ENCODE peak calls at places on chromosome 9, in four cellular contexts. One of them, this sample, is unnamed.

GRCh38 chr9:76996700-76997099 is 22.8 kb upstream of the FOXB2 start:
- DNase-seq in activated CD8-positive, alpha-beta memory T cell treated with anti-CD3 and anti-CD28 coated beads for 24 hours: no peak
- DNase-seq in GM23338: peak; percentile 81
- DNase-seq in CD14-positive monocyte: no peak
- DNase-seq in this sample: no peak

GRCh38 chr9:126376903-126377342 is 50.3 kb downstream of the MVB12B start:
- DNase-seq in activated CD8-positive, alpha-beta memory T cell treated with anti-CD3 and anti-CD28 coated beads for 24 hours: no peak
- DNase-seq in GM23338: peak; percentile 36
- DNase-seq in CD14-positive monocyte: no peak
- DNase-seq in this sample: no peak

GRCh38 chr9:2621678-2622360 is at the start of gene VLDLR:
- DNase-seq in activated CD8-positive, alpha-beta memory T cell treated with anti-CD3 and anti-CD28 coated beads for 24 hours: peak; percentile 77
- DNase-seq in GM23338: peak; percentile 72
- DNase-seq in CD14-positive monocyte: no peak
- DNase-seq in this sample: peak; percentile 84

GRCh38 chr9:32991895-32992595 is 9.4 kb downstream of the APTX start:
- DNase-seq in activated CD8-positive, alpha-beta memory T cell treated with anti-CD3 and anti-CD28 coated beads for 24 hours: no peak
- DNase-seq in GM23338: no peak
- DNase-seq in CD14-positive monocyte: no peak
- DNase-seq in this sample: no peak

GRCh38 chr9:110260911-110261310 is 4.6 kb upstream of the TXN start:
- DNase-seq in activated CD8-positive, alpha-beta memory T cell treated with anti-CD3 and anti-CD28 coated beads for 24 hours: no peak
- DNase-seq in GM23338: no peak
- DNase-seq in CD14-positive monocyte: no peak
- DNase-seq in this sample: no peak

GRCh38 chr9:114258218-114258617 is 64.7 kb upstream of the ORM1 start:
- DNase-seq in activated CD8-positive, alpha-beta memory T cell treated with anti-CD3 and anti-CD28 coated beads for 24 hours: no peak
- DNase-seq in GM23338: no peak
- DNase-seq in CD14-positive monocyte: no peak
- DNase-seq in this sample: no peak

GRCh38 chr9:89177021-89177400 is 1.6 kb downstream of the SHC3 start:
- DNase-seq in activated CD8-positive, alpha-beta memory T cell treated with anti-CD3 and anti-CD28 coated beads for 24 hours: no peak
- DNase-seq in GM23338: peak; percentile 39
- DNase-seq in CD14-positive monocyte: no peak
- DNase-seq in this sample: no peak

GRCh38 chr9:133919253-133920115 is 72.6 kb downstream of the VAV2 start:
- DNase-seq in activated CD8-positive, alpha-beta memory T cell treated with anti-CD3 and anti-CD28 coated beads for 24 hours: no peak
- DNase-seq in GM23338: no peak
- DNase-seq in CD14-positive monocyte: no peak
- DNase-seq in this sample: no peak

GRCh38 chr9:113940077-113940476 is 64.0 kb downstream of the ZNF618 start:
- DNase-seq in activated CD8-positive, alpha-beta memory T cell treated with anti-CD3 and anti-CD28 coated beads for 24 hours: no peak
- DNase-seq in GM23338: no peak
- DNase-seq in CD14-positive monocyte: no peak
- DNase-seq in this sample: no peak

GRCh38 chr9:4038182-4038723 is 261.6 kb downstream of the GLIS3 start:
- DNase-seq in activated CD8-positive, alpha-beta memory T cell treated with anti-CD3 and anti-CD28 coated beads for 24 hours: no peak
- DNase-seq in GM23338: no peak
- DNase-seq in CD14-positive monocyte: no peak
- DNase-seq in this sample: no peak

GRCh38 chr9:133862585-133863041 is 124.5 kb upstream of the SARDH start:
- DNase-seq in activated CD8-positive, alpha-beta memory T cell treated with anti-CD3 and anti-CD28 coated beads for 24 hours: no peak
- DNase-seq in GM23338: no peak
- DNase-seq in CD14-positive monocyte: peak; percentile 89
- DNase-seq in this sample: peak; percentile 51

GRCh38 chr9:77848428-77848827 is 183.2 kb downstream of the GNAQ start:
- DNase-seq in activated CD8-positive, alpha-beta memory T cell treated with anti-CD3 and anti-CD28 coated beads for 24 hours: no peak
- DNase-seq in GM23338: no peak
- DNase-seq in CD14-positive monocyte: no peak
- DNase-seq in this sample: no peak

GRCh38 chr9:27437652-27438373 is 86.3 kb upstream of the IFNK start:
- DNase-seq in activated CD8-positive, alpha-beta memory T cell treated with anti-CD3 and anti-CD28 coated beads for 24 hours: no peak
- DNase-seq in GM23338: no peak
- DNase-seq in CD14-positive monocyte: no peak
- DNase-seq in this sample: no peak

GRCh38 chr9:101400120-101400519 is 1.5 kb downstream of the ZNF189 start:
- DNase-seq in activated CD8-positive, alpha-beta memory T cell treated with anti-CD3 and anti-CD28 coated beads for 24 hours: no peak
- DNase-seq in GM23338: no peak
- DNase-seq in CD14-positive monocyte: no peak
- DNase-seq in this sample: no peak

GRCh38 chr9:100352201-100352726 is 478 bp downstream of the TEX10 start:
- DNase-seq in activated CD8-positive, alpha-beta memory T cell treated with anti-CD3 and anti-CD28 coated beads for 24 hours: peak; percentile 81
- DNase-seq in GM23338: peak; percentile 47
- DNase-seq in CD14-positive monocyte: peak; percentile 46
- DNase-seq in this sample: peak; percentile 27

GRCh38 chr9:5529683-5530221 is 19.4 kb downstream of the PDCD1LG2 start:
- DNase-seq in activated CD8-positive, alpha-beta memory T cell treated with anti-CD3 and anti-CD28 coated beads for 24 hours: no peak
- DNase-seq in GM23338: no peak
- DNase-seq in CD14-positive monocyte: no peak
- DNase-seq in this sample: no peak

GRCh38 chr9:108813951-108814601 is 41.7 kb downstream of the ACTL7B start:
- DNase-seq in activated CD8-positive, alpha-beta memory T cell treated with anti-CD3 and anti-CD28 coated beads for 24 hours: no peak
- DNase-seq in GM23338: peak; percentile 38
- DNase-seq in CD14-positive monocyte: no peak
- DNase-seq in this sample: no peak

GRCh38 chr9:126131066-126132010 is 195.3 kb upstream of the MVB12B start:
- DNase-seq in activated CD8-positive, alpha-beta memory T cell treated with anti-CD3 and anti-CD28 coated beads for 24 hours: peak; percentile 35
- DNase-seq in GM23338: no peak
- DNase-seq in CD14-positive monocyte: no peak
- DNase-seq in this sample: no peak

GRCh38 chr9:89577363-89577762 is 27.4 kb upstream of the GADD45G start:
- DNase-seq in activated CD8-positive, alpha-beta memory T cell treated with anti-CD3 and anti-CD28 coated beads for 24 hours: no peak
- DNase-seq in GM23338: no peak
- DNase-seq in CD14-positive monocyte: no peak
- DNase-seq in this sample: no peak

GRCh38 chr9:17793713-17794622 is 215.1 kb downstream of the SH3GL2 start:
- DNase-seq in activated CD8-positive, alpha-beta memory T cell treated with anti-CD3 and anti-CD28 coated beads for 24 hours: no peak
- DNase-seq in GM23338: peak; percentile 21
- DNase-seq in CD14-positive monocyte: no peak
- DNase-seq in this sample: no peak

GRCh38 chr9:119758990-119759389 is 389.8 kb upstream of the BRINP1 start:
- DNase-seq in activated CD8-positive, alpha-beta memory T cell treated with anti-CD3 and anti-CD28 coated beads for 24 hours: no peak
- DNase-seq in GM23338: no peak
- DNase-seq in CD14-positive monocyte: no peak
- DNase-seq in this sample: no peak

This sample was measured in lower leg skin.